ENCODE peak calls at places on chromosomes 13 and 19, in nine cellular contexts. Y is BE2C, O is spleen, R is BJ, W is GM12878, F is H9, Z is neural progenitor cell, I is ovary, H is glutamatergic neuron. U is an unnamed sample.

GRCh38 chr13:99979453-99980200 is 2.0 kb upstream of the ZIC2 start:
- DNase-seq in I (peak), F (peak), O (no peak), Z (peak), Y (no peak), R (no peak), W (no peak), H (peak), U (no peak)

GRCh38 chr13:94620286-94620896 is 18.7 kb downstream of the GPR180 start:
- DNase-seq in Z (peak), R (no peak), O (no peak), Y (peak), H (peak), I (no peak), F (no peak), W (no peak), U (no peak)

GRCh38 chr19:918481-919156 is 1.5 kb downstream of the KISS1R start:
- DNase-seq in Y (no peak), O (peak), H (no peak), Z (peak), W (no peak), R (no peak), F (no peak), I (no peak), U (peak)

GRCh38 chr19:45103625-45104319 is 10.8 kb downstream of the PPP1R37 start:
- DNase-seq in R (no peak), H (no peak), I (no peak), W (no peak), F (no peak), O (no peak), Y (no peak), Z (peak), U (peak)

GRCh38 chr19:42166336-42166735 is 34.1 kb upstream of the POU2F2 start:
- DNase-seq in Y (no peak), Z (no peak), H (no peak), I (no peak), W (no peak), O (no peak), F (no peak), R (no peak), U (no peak)

GRCh38 chr13:48009298-48009697 is 8.2 kb upstream of the SUCLA2 start:
- DNase-seq in W (no peak), F (no peak), Z (no peak), O (no peak), I (no peak), Y (no peak), R (peak), H (no peak), U (no peak)

GRCh38 chr13:47069133-47069532 is 172.3 kb upstream of the HTR2A start:
- DNase-seq in I (no peak), Z (no peak), Y (no peak), R (no peak), F (no peak), W (no peak), H (no peak), O (no peak), U (no peak)

GRCh38 chr19:33429891-33430673 is 56.6 kb downstream of the CEBPG start:
- DNase-seq in F (no peak), Y (no peak), H (peak), Z (no peak), R (no peak), W (no peak), O (peak), I (no peak), U (no peak)

GRCh38 chr19:10009269-10009665 is 1.0 kb downstream of the COL5A3 start:
- DNase-seq in O (no peak), Y (no peak), H (no peak), F (peak), W (no peak), I (peak), Z (peak), R (peak), U (no peak)

GRCh38 chr13:42495751-42496150 is 78.2 kb upstream of the TNFSF11 start:
- DNase-seq in O (no peak), Y (no peak), W (no peak), F (no peak), H (no peak), R (no peak), Z (no peak), I (no peak), U (no peak)

GRCh38 chr13:102045713-102046112 is 356.1 kb downstream of the FGF14 start:
- DNase-seq in W (no peak), Z (peak), R (no peak), H (no peak), O (no peak), I (no peak), Y (peak), F (no peak), U (no peak)

GRCh38 chr13:92187378-92187989 is 789.1 kb downstream of the GPC5 start:
- DNase-seq in W (no peak), I (no peak), H (no peak), O (no peak), Z (peak), F (no peak), R (no peak), Y (peak), U (no peak)

GRCh38 chr19:15323496-15324235 is 8.7 kb downstream of the BRD4 start:
- DNase-seq in H (no peak), F (no peak), I (peak), Y (no peak), Z (no peak), R (no peak), O (peak), W (no peak), U (no peak)

GRCh38 chr19:35114656-35115537 is 726 bp upstream of the FXYD3 start:
- DNase-seq in O (peak), F (peak), W (no peak), I (peak), H (peak), R (no peak), Z (peak), Y (peak), U (peak)

GRCh38 chr13:40549500-40550094 is 116.8 kb downstream of the FOXO1 start:
- DNase-seq in R (peak), Y (no peak), Z (no peak), O (no peak), F (no peak), W (no peak), H (no peak), I (no peak), U (no peak)

GRCh38 chr13:45398862-45399261 is 19.3 kb downstream of the SLC25A30 start:
- DNase-seq in O (no peak), R (no peak), I (no peak), F (no peak), Z (no peak), W (no peak), H (no peak), Y (no peak), U (no peak)

GRCh38 chr13:110616103-110617101 is 1.1 kb downstream of the NAXD start:
- DNase-seq in R (no peak), H (no peak), I (peak), W (no peak), O (peak), Z (peak), Y (no peak), F (no peak), U (no peak)

GRCh38 chr19:29610574-29611271 is 4.6 kb downstream of the POP4 start:
- DNase-seq in H (peak), R (no peak), W (peak), O (peak), Y (peak), Z (peak), I (peak), F (peak), U (peak)

GRCh38 chr13:108369412-108369811 is 99.9 kb downstream of the TNFSF13B start:
- DNase-seq in O (no peak), I (no peak), Z (no peak), Y (no peak), H (no peak), F (no peak), W (no peak), R (no peak), U (no peak)

GRCh38 chr13:96749825-96750224 is 244.5 kb downstream of the OXGR1 start:
- DNase-seq in O (no peak), Z (no peak), I (no peak), W (no peak), Y (no peak), F (no peak), H (no peak), R (no peak), U (no peak)

GRCh38 chr19:2532252-2533071 is 56.5 kb downstream of the GADD45B start:
- DNase-seq in H (no peak), W (no peak), R (peak), O (no peak), F (no peak), Y (no peak), Z (no peak), I (no peak), U (no peak)

GRCh38 chr19:43504426-43505185 is at the start of gene PHLDB3:
- DNase-seq in Y (peak), W (no peak), R (no peak), Z (no peak), F (peak), O (peak), H (peak), I (peak), U (no peak)

GRCh38 chr19:49956113-49956491 is 4.9 kb downstream of the SIGLEC11 start:
- DNase-seq in O (no peak), H (no peak), Z (no peak), I (no peak), R (no peak), F (no peak), W (no peak), Y (no peak), U (no peak)

GRCh38 chr19:30003862-30004261 is 61.8 kb downstream of the URI1 start:
- DNase-seq in O (no peak), R (no peak), H (no peak), Z (no peak), F (no peak), Y (no peak), W (no peak), I (no peak), U (no peak)

GRCh38 chr13:95536629-95537241 is 15.8 kb upstream of the CLDN10 start:
- DNase-seq in H (no peak), F (no peak), O (no peak), Y (no peak), W (no peak), Z (no peak), R (no peak), I (no peak), U (no peak)

GRCh38 chr19:33513424-33513823 is 8.2 kb downstream of the PEPD start:
- DNase-seq in F (no peak), H (no peak), Y (no peak), Z (no peak), R (no peak), I (no peak), O (no peak), W (no peak), U (no peak)

GRCh38 chr13:25170554-25171107 is 1.5 kb downstream of the AMER2 start:
- DNase-seq in Z (peak), F (no peak), O (no peak), I (no peak), H (peak), W (no peak), Y (no peak), R (no peak), U (no peak)

GRCh38 chr13:25172303-25172630 is 179 bp upstream of the AMER2 start:
- DNase-seq in R (no peak), W (no peak), Y (no peak), H (no peak), O (no peak), F (no peak), I (no peak), Z (peak), U (no peak)

GRCh38 chr13:25169951-25170553 is 2.0 kb downstream of the AMER2 start:
- DNase-seq in O (no peak), Z (no peak), R (no peak), Y (no peak), I (no peak), W (no peak), H (no peak), F (no peak), U (no peak)

GRCh38 chr13:25171170-25171516 is 945 bp downstream of the AMER2 start:
- DNase-seq in I (no peak), F (no peak), R (no peak), H (no peak), Z (no peak), Y (no peak), W (no peak), O (no peak), U (no peak)

GRCh38 chr13:25171517-25172302 is at the start of gene AMER2:
- DNase-seq in W (no peak), O (no peak), F (no peak), Z (peak), H (peak), I (peak), R (no peak), Y (peak), U (peak)
- TF ChIP-seq CTCF in W (no peak), O (no peak), F (no peak), Z (no peak), H (no peak), I (no peak), R (no peak), Y (no peak), U (no peak)

GRCh38 chr13:32259116-32259515 is 56.0 kb downstream of the ZAR1L start:
- DNase-seq in F (no peak), Y (no peak), Z (no peak), O (no peak), H (no peak), R (no peak), W (no peak), I (no peak), U (no peak)
- TF ChIP-seq CTCF in F (peak), Y (peak), Z (peak), O (no peak), H (no peak), R (no peak), W (peak), I (no peak), U (no peak)

GRCh38 chr19:18320865-18321728 is 1.8 kb downstream of the LSM4 start:
- DNase-seq in Y (no peak), I (no peak), O (no peak), R (no peak), Z (no peak), F (no peak), H (no peak), W (no peak), U (no peak)

GRCh38 chr19:18322318-18322758 is 538 bp downstream of the LSM4 start:
- DNase-seq in R (no peak), O (no peak), I (no peak), Z (peak), W (no peak), H (peak), Y (peak), F (no peak), U (no peak)

GRCh38 chr19:18317998-18318800 is 4.7 kb downstream of the LSM4 start:
- DNase-seq in Y (peak), F (no peak), R (no peak), Z (no peak), W (no peak), O (no peak), H (no peak), I (no peak), U (no peak)

GRCh38 chr19:18321729-18322091 is 1.2 kb downstream of the LSM4 start:
- DNase-seq in W (no peak), F (no peak), H (no peak), O (no peak), R (no peak), I (no peak), Y (no peak), Z (no peak), U (no peak)

DNA sequence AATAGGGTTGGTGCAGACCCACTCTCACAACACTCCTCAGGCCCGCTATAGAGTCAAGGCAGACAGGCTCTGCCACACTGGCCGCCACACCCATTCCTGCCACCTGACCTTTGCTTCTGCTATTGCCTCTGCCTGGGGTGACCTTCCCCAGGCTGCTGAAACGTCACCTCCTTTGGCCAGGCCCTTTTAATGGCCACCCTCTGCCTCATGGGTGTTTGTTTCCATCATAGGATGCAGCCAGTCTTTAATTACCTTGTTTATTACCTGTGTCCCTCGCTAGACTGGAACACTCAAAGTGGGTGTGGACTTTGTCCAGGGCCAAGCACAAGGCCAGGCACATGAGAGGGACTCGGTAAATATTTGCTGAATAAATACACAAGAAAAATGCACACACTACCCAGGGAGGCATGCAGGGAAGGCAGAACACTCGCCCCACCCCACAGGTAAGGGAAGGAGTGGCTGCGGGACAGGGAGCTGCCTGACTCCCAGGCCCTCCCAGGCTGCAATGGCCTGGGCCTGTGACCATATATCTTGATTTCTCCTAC is 3.2 kb downstream of the LSM4 start:
- DNase-seq in H (no peak), W (no peak), Z (no peak), F (no peak), I (no peak), O (no peak), R (no peak), Y (no peak), U (no peak)
- TF ChIP-seq CTCF in H (no peak), W (no peak), Z (no peak), F (no peak), I (no peak), O (no peak), R (no peak), Y (no peak), U (no peak)

GRCh38 chr13:32791545-32792172 is 205.4 kb downstream of the PDS5B start:
- DNase-seq in Z (no peak), W (peak), F (no peak), H (no peak), O (no peak), Y (no peak), R (no peak), I (no peak), U (no peak)

DNA sequence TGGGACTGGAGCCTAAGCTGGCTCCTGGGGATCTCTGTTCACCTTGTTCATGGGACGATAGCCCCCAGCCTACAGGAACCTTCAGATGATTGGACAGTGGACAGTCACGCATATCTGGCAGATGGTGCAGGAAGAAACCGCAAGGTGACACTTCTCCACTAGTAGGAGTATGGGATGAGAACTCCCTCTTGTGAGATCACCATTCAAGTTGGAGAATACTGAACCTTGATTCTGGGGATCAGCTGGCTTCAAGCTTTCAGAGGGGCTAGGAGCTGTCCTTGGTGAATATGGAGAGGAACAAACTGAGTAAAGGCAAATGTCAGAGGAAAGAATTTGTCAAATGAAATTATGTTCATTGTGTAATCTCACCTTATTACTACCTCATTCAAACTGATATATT is 204.5 kb downstream of the PDS5B start:
- DNase-seq in R (no peak), I (no peak), O (no peak), H (no peak), Y (no peak), W (no peak), F (no peak), Z (peak), U (no peak)
- TF ChIP-seq CTCF in R (no peak), I (no peak), O (no peak), H (no peak), Y (peak), W (no peak), F (peak), Z (no peak), U (no peak)

U was measured in D721Med.